ENCODE peak calls at places on chromosomes 13 and 19, in eight cellular contexts. One of them, this sample, is unnamed.

GRCh38 chr19:14616310-14616870 is 33.5 kb downstream of the CLEC17A start:
- DNase-seq in left ventricle myocardium inferior: no peak
- DNase-seq in heart left ventricle: no peak
- DNase-seq in astrocyte of the spinal cord: no peak
- DNase-seq in dorsolateral prefrontal cortex: no peak
- DNase-seq in pancreas: no peak
- DNase-seq in AG04449: no peak
- DNase-seq in fibroblast of pulmonary artery: no peak
- DNase-seq in this sample: no peak

GRCh38 chr13:53126803-53127202 is 98.2 kb downstream of the OLFM4 start:
- DNase-seq in left ventricle myocardium inferior: peak
- DNase-seq in heart left ventricle: peak
- DNase-seq in astrocyte of the spinal cord: no peak
- DNase-seq in dorsolateral prefrontal cortex: no peak
- DNase-seq in pancreas: no peak
- DNase-seq in AG04449: peak
- DNase-seq in fibroblast of pulmonary artery: peak
- DNase-seq in this sample: no peak

GRCh38 chr13:98509271-98510155 is 67.4 kb downstream of the STK24 start:
- DNase-seq in left ventricle myocardium inferior: peak
- DNase-seq in heart left ventricle: peak
- DNase-seq in astrocyte of the spinal cord: peak
- DNase-seq in dorsolateral prefrontal cortex: no peak
- DNase-seq in pancreas: no peak
- DNase-seq in AG04449: peak
- DNase-seq in fibroblast of pulmonary artery: peak
- DNase-seq in this sample: peak

GRCh38 chr13:44756411-44756810 is 180.3 kb upstream of the TSC22D1 start:
- DNase-seq in left ventricle myocardium inferior: no peak
- DNase-seq in heart left ventricle: no peak
- DNase-seq in astrocyte of the spinal cord: no peak
- DNase-seq in dorsolateral prefrontal cortex: no peak
- DNase-seq in pancreas: no peak
- DNase-seq in AG04449: no peak
- DNase-seq in fibroblast of pulmonary artery: no peak
- DNase-seq in this sample: no peak

GRCh38 chr13:44040070-44040753 is 160.5 kb downstream of the LACC1 start:
- DNase-seq in left ventricle myocardium inferior: no peak
- DNase-seq in heart left ventricle: no peak
- DNase-seq in astrocyte of the spinal cord: peak
- DNase-seq in dorsolateral prefrontal cortex: no peak
- DNase-seq in pancreas: no peak
- DNase-seq in AG04449: no peak
- DNase-seq in fibroblast of pulmonary artery: peak
- DNase-seq in this sample: peak

GRCh38 chr19:3548594-3548993 is 8.8 kb downstream of the MFSD12 start:
- DNase-seq in left ventricle myocardium inferior: no peak
- DNase-seq in heart left ventricle: no peak
- DNase-seq in astrocyte of the spinal cord: no peak
- DNase-seq in dorsolateral prefrontal cortex: no peak
- DNase-seq in pancreas: no peak
- DNase-seq in AG04449: no peak
- DNase-seq in fibroblast of pulmonary artery: no peak
- DNase-seq in this sample: no peak

GRCh38 chr13:39655569-39656324 is at the start of gene COG6:
- DNase-seq in left ventricle myocardium inferior: peak
- DNase-seq in heart left ventricle: peak
- DNase-seq in astrocyte of the spinal cord: peak
- DNase-seq in dorsolateral prefrontal cortex: peak
- DNase-seq in pancreas: peak
- DNase-seq in AG04449: no peak
- DNase-seq in fibroblast of pulmonary artery: peak
- DNase-seq in this sample: peak

GRCh38 chr13:98549006-98549727 is 27.7 kb downstream of the STK24 start:
- DNase-seq in left ventricle myocardium inferior: no peak
- DNase-seq in heart left ventricle: no peak
- DNase-seq in astrocyte of the spinal cord: peak
- DNase-seq in dorsolateral prefrontal cortex: no peak
- DNase-seq in pancreas: no peak
- DNase-seq in AG04449: peak
- DNase-seq in fibroblast of pulmonary artery: peak
- DNase-seq in this sample: peak

GRCh38 chr13:71396149-71396548 is 470.9 kb downstream of the DACH1 start:
- DNase-seq in left ventricle myocardium inferior: no peak
- DNase-seq in heart left ventricle: no peak
- DNase-seq in astrocyte of the spinal cord: no peak
- DNase-seq in dorsolateral prefrontal cortex: no peak
- DNase-seq in pancreas: no peak
- DNase-seq in AG04449: no peak
- DNase-seq in fibroblast of pulmonary artery: no peak
- DNase-seq in this sample: no peak

GRCh38 chr19:34317311-34317927 is 47.6 kb upstream of the GPI start:
- DNase-seq in left ventricle myocardium inferior: no peak
- DNase-seq in heart left ventricle: no peak
- DNase-seq in astrocyte of the spinal cord: no peak
- DNase-seq in dorsolateral prefrontal cortex: no peak
- DNase-seq in pancreas: no peak
- DNase-seq in AG04449: no peak
- DNase-seq in fibroblast of pulmonary artery: peak
- DNase-seq in this sample: no peak

DNA sequence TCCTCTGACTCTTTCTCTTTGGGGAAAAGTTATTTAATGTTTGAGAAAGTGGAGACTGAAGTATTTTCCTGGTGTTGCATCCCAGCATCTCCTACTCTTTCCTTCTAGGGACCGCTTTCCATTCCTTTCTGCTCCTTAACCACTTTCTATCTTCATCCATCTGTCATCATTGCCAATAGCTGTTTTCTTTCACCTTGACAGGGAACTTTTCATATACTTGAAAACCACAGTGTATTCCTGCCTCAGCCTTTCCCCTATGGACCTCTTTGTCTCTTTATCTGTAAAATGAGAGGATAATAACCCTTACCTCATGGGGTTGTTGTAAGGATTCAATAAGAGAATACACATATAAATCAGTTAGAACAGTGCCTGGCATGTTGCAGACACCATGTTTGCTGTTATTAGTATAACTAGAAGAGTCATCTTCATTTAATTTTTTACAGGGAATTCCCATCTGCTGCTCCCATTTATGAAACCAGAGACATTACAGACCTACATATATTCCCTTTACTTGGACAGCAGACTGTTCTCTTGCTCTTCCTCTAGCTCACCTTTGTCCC is 31.8 kb downstream of the LCP1 start:
- DNase-seq in left ventricle myocardium inferior: no peak
- DNase-seq in heart left ventricle: no peak
- DNase-seq in astrocyte of the spinal cord: no peak
- DNase-seq in dorsolateral prefrontal cortex: no peak
- DNase-seq in pancreas: no peak
- DNase-seq in AG04449: no peak
- DNase-seq in fibroblast of pulmonary artery: no peak
- DNase-seq in this sample: no peak
- H3K4me3 ChIP-seq in left ventricle myocardium inferior: no peak
- H3K4me3 ChIP-seq in heart left ventricle: no peak
- H3K4me3 ChIP-seq in astrocyte of the spinal cord: no peak
- H3K4me3 ChIP-seq in dorsolateral prefrontal cortex: no peak
- H3K4me3 ChIP-seq in pancreas: no peak
- H3K4me3 ChIP-seq in AG04449: no peak
- H3K4me3 ChIP-seq in fibroblast of pulmonary artery: no peak
- H3K4me3 ChIP-seq in this sample: no peak

DNA sequence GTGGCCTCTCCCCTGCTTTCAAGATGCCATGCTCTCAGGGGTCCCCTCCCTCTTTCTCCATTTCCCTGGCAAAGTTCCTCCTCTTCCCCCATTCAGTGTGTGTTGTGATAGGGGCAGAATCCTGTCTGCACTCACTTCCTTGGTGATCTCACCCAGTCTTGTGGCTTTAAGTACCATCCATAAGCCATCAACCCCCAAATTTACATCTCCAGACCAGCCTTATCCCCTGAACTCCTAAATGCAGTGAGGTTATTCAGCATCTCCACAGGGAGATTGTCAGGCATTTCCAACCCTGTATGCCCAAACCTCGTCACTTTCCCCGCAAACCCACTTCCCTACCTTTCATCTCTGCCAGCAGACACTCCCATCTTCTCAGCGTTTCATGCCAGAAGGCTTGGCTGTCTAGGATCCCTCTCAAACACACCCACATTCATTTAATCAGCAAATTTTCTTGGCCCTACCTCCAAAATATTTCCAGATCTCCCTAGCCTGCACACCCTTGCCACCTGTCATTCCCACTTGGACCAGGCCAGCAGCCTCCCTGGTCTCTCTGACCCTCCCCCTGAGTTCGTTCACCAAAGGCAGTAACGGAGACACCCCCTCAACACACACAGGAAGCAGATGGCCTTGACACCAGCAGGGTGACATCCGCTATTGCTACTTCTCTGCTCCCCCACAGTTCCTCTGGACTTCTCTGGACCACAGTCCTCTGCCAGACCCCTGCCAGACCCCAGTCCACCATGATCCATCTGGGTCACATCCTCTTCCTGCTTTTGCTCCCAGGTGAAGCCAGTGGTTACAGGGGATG is at the start of gene HCST:
- DNase-seq in left ventricle myocardium inferior: no peak
- DNase-seq in heart left ventricle: peak
- DNase-seq in astrocyte of the spinal cord: peak
- DNase-seq in dorsolateral prefrontal cortex: no peak
- DNase-seq in pancreas: no peak
- DNase-seq in AG04449: no peak
- DNase-seq in fibroblast of pulmonary artery: no peak
- DNase-seq in this sample: no peak
- TF ChIP-seq CTCF in left ventricle myocardium inferior: no peak
- TF ChIP-seq CTCF in heart left ventricle: no peak
- TF ChIP-seq CTCF in astrocyte of the spinal cord: no peak
- TF ChIP-seq CTCF in dorsolateral prefrontal cortex: no peak
- TF ChIP-seq CTCF in pancreas: no peak
- TF ChIP-seq CTCF in AG04449: no peak
- TF ChIP-seq CTCF in fibroblast of pulmonary artery: no peak
- TF ChIP-seq CTCF in this sample: no peak

GRCh38 chr19:1567848-1568227 is 287 bp downstream of the MEX3D start:
- DNase-seq in left ventricle myocardium inferior: no peak
- DNase-seq in heart left ventricle: no peak
- DNase-seq in astrocyte of the spinal cord: no peak
- DNase-seq in dorsolateral prefrontal cortex: no peak
- DNase-seq in pancreas: no peak
- DNase-seq in AG04449: no peak
- DNase-seq in fibroblast of pulmonary artery: no peak
- DNase-seq in this sample: no peak
- H3K4me3 ChIP-seq in left ventricle myocardium inferior: peak
- H3K4me3 ChIP-seq in heart left ventricle: no peak
- H3K4me3 ChIP-seq in astrocyte of the spinal cord: peak
- H3K4me3 ChIP-seq in dorsolateral prefrontal cortex: peak
- H3K4me3 ChIP-seq in pancreas: no peak
- H3K4me3 ChIP-seq in AG04449: peak
- H3K4me3 ChIP-seq in fibroblast of pulmonary artery: peak
- H3K4me3 ChIP-seq in this sample: no peak

DNA sequence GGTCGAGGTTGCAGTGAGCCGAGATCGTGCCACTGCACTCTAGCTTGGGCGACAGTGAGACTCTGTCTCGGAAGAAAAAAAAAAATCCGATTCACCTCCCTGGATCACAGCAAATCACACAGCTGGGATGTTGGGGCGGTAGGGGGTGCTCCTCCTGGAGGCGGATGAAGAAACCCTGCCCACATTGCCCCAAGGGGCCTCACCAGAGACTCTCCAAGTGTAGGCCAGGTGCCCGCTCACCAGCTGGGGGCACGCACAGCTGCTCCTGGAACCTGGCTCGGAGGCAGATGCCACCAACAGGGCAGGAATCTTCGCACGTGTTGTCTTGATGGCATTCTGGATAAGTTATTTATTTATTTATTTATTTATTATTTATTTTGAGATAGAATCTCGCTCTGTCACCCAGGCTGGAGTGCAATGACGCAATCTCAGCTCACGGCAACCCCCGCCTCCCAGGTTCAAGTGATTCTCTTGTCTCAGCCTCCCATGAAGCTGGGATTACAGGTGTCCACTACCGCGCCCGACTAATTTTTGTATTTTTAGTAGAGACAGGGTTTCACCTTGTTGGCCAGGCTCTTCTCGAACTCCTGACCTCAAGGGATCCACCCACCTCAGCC is 3.1 kb downstream of the UQCR11 start:
- DNase-seq in left ventricle myocardium inferior: no peak
- DNase-seq in heart left ventricle: no peak
- DNase-seq in astrocyte of the spinal cord: no peak
- DNase-seq in dorsolateral prefrontal cortex: no peak
- DNase-seq in pancreas: peak
- DNase-seq in AG04449: no peak
- DNase-seq in fibroblast of pulmonary artery: no peak
- DNase-seq in this sample: no peak
- TF ChIP-seq CTCF in left ventricle myocardium inferior: no peak
- TF ChIP-seq CTCF in heart left ventricle: no peak
- TF ChIP-seq CTCF in astrocyte of the spinal cord: no peak
- TF ChIP-seq CTCF in dorsolateral prefrontal cortex: no peak
- TF ChIP-seq CTCF in pancreas: no peak
- TF ChIP-seq CTCF in AG04449: no peak
- TF ChIP-seq CTCF in fibroblast of pulmonary artery: no peak
- TF ChIP-seq CTCF in this sample: no peak

DNA sequence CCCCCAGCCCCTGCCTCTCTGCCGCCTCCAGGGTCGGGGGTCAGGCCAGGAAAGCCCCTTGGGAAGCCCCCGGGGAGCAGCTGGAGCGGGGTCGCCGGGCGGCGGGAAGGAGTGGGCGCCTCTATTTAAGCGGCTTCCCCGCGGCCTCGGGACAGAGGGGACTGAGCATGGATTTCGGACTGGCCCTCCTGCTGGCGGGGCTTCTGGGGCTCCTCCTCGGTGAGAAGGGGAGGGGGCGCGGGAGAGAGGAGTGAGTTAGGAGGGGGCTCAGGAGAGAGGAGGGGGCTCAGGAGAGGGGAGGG is at the start of gene MADCAM1:
- DNase-seq in left ventricle myocardium inferior: no peak
- DNase-seq in heart left ventricle: no peak
- DNase-seq in astrocyte of the spinal cord: no peak
- DNase-seq in dorsolateral prefrontal cortex: no peak
- DNase-seq in pancreas: peak
- DNase-seq in AG04449: no peak
- DNase-seq in fibroblast of pulmonary artery: no peak
- DNase-seq in this sample: no peak
- H3K4me3 ChIP-seq in left ventricle myocardium inferior: no peak
- H3K4me3 ChIP-seq in heart left ventricle: no peak
- H3K4me3 ChIP-seq in astrocyte of the spinal cord: no peak
- H3K4me3 ChIP-seq in dorsolateral prefrontal cortex: peak
- H3K4me3 ChIP-seq in pancreas: no peak
- H3K4me3 ChIP-seq in AG04449: no peak
- H3K4me3 ChIP-seq in fibroblast of pulmonary artery: no peak
- H3K4me3 ChIP-seq in this sample: no peak